ENCODE peak calls at places on chromosome 19, in ten cellular contexts. One of them, this sample, is unnamed.

GRCh38 chr19:662207-662961 is 630 bp downstream of the RNF126 start:
- DNase-seq in substantia nigra: no peak
- DNase-seq in RPMI8226: peak; percentile 73
- DNase-seq in astrocyte: peak; percentile 32
- DNase-seq in naive thymus-derived CD8-positive, alpha-beta T cell: peak; percentile 64
- DNase-seq in fibroblast of gingiva: no peak
- DNase-seq in activated CD4-positive, alpha-beta T cell treated with anti-CD3 and anti-CD28 coated beads, Interleukin-2, amount 50 U/mL, for 4 hours: peak; percentile 70
- DNase-seq in hippocampal formation: no peak
- DNase-seq in stimulated activated CD4-positive, alpha-beta T cell treated with anti-CD3 and anti-CD28 coated beads, Interleukin-12 subunit alpha, Interleukin-12 subunit beta, amount 100 ng/mL, for 4 hours: peak; percentile 69
- DNase-seq in anterior cingulate cortex: no peak
- DNase-seq in this sample: no peak

GRCh38 chr19:35959040-35959967 is 23.1 kb downstream of the LRFN3 start:
- DNase-seq in naive thymus-derived CD8-positive, alpha-beta T cell: peak; percentile 72
- DNase-seq in substantia nigra: no peak
- DNase-seq in anterior cingulate cortex: peak; percentile 42
- DNase-seq in hippocampal formation: no peak
- DNase-seq in RPMI8226: no peak
- DNase-seq in astrocyte: no peak
- DNase-seq in fibroblast of gingiva: no peak
- DNase-seq in activated CD4-positive, alpha-beta T cell treated with anti-CD3 and anti-CD28 coated beads, Interleukin-2, amount 50 U/mL, for 4 hours: peak; percentile 86
- DNase-seq in stimulated activated CD4-positive, alpha-beta T cell treated with anti-CD3 and anti-CD28 coated beads, Interleukin-12 subunit alpha, Interleukin-12 subunit beta, amount 100 ng/mL, for 4 hours: peak; percentile 76
- DNase-seq in this sample: no peak

GRCh38 chr19:52992109-52993004 is 21.4 kb upstream of the ERVV-1 start:
- DNase-seq in astrocyte: no peak
- DNase-seq in substantia nigra: no peak
- DNase-seq in naive thymus-derived CD8-positive, alpha-beta T cell: no peak
- DNase-seq in hippocampal formation: no peak
- DNase-seq in RPMI8226: no peak
- DNase-seq in activated CD4-positive, alpha-beta T cell treated with anti-CD3 and anti-CD28 coated beads, Interleukin-2, amount 50 U/mL, for 4 hours: no peak
- DNase-seq in fibroblast of gingiva: peak; percentile 2
- DNase-seq in stimulated activated CD4-positive, alpha-beta T cell treated with anti-CD3 and anti-CD28 coated beads, Interleukin-12 subunit alpha, Interleukin-12 subunit beta, amount 100 ng/mL, for 4 hours: no peak
- DNase-seq in anterior cingulate cortex: peak; percentile 2
- DNase-seq in this sample: no peak

GRCh38 chr19:33553530-33554310 is 32.1 kb upstream of the PEPD start:
- DNase-seq in activated CD4-positive, alpha-beta T cell treated with anti-CD3 and anti-CD28 coated beads, Interleukin-2, amount 50 U/mL, for 4 hours: no peak
- DNase-seq in naive thymus-derived CD8-positive, alpha-beta T cell: no peak
- DNase-seq in RPMI8226: no peak
- DNase-seq in anterior cingulate cortex: no peak
- DNase-seq in hippocampal formation: no peak
- DNase-seq in fibroblast of gingiva: no peak
- DNase-seq in stimulated activated CD4-positive, alpha-beta T cell treated with anti-CD3 and anti-CD28 coated beads, Interleukin-12 subunit alpha, Interleukin-12 subunit beta, amount 100 ng/mL, for 4 hours: no peak
- DNase-seq in astrocyte: no peak
- DNase-seq in substantia nigra: no peak
- DNase-seq in this sample: no peak

GRCh38 chr19:1651061-1651547 is 1.3 kb downstream of the TCF3 start:
- DNase-seq in RPMI8226: peak; percentile 63
- DNase-seq in substantia nigra: no peak
- DNase-seq in activated CD4-positive, alpha-beta T cell treated with anti-CD3 and anti-CD28 coated beads, Interleukin-2, amount 50 U/mL, for 4 hours: peak; percentile 46
- DNase-seq in hippocampal formation: no peak
- DNase-seq in fibroblast of gingiva: peak; percentile 8
- DNase-seq in stimulated activated CD4-positive, alpha-beta T cell treated with anti-CD3 and anti-CD28 coated beads, Interleukin-12 subunit alpha, Interleukin-12 subunit beta, amount 100 ng/mL, for 4 hours: peak; percentile 59
- DNase-seq in astrocyte: no peak
- DNase-seq in anterior cingulate cortex: no peak
- DNase-seq in naive thymus-derived CD8-positive, alpha-beta T cell: peak; percentile 37
- DNase-seq in this sample: no peak

GRCh38 chr19:55319786-55320185 is 5.4 kb downstream of the TMEM150B start:
- DNase-seq in naive thymus-derived CD8-positive, alpha-beta T cell: no peak
- DNase-seq in astrocyte: no peak
- DNase-seq in fibroblast of gingiva: no peak
- DNase-seq in anterior cingulate cortex: peak; percentile 21
- DNase-seq in stimulated activated CD4-positive, alpha-beta T cell treated with anti-CD3 and anti-CD28 coated beads, Interleukin-12 subunit alpha, Interleukin-12 subunit beta, amount 100 ng/mL, for 4 hours: no peak
- DNase-seq in substantia nigra: peak; percentile 55
- DNase-seq in activated CD4-positive, alpha-beta T cell treated with anti-CD3 and anti-CD28 coated beads, Interleukin-2, amount 50 U/mL, for 4 hours: no peak
- DNase-seq in hippocampal formation: no peak
- DNase-seq in RPMI8226: no peak
- DNase-seq in this sample: no peak

GRCh38 chr19:12994701-12995595 is at the start of gene NFIX:
- DNase-seq in stimulated activated CD4-positive, alpha-beta T cell treated with anti-CD3 and anti-CD28 coated beads, Interleukin-12 subunit alpha, Interleukin-12 subunit beta, amount 100 ng/mL, for 4 hours: peak; percentile 69
- DNase-seq in hippocampal formation: no peak
- DNase-seq in fibroblast of gingiva: peak; percentile 75
- DNase-seq in RPMI8226: peak; percentile 78
- DNase-seq in anterior cingulate cortex: peak; percentile 26
- DNase-seq in substantia nigra: peak; percentile 44
- DNase-seq in activated CD4-positive, alpha-beta T cell treated with anti-CD3 and anti-CD28 coated beads, Interleukin-2, amount 50 U/mL, for 4 hours: peak; percentile 63
- DNase-seq in naive thymus-derived CD8-positive, alpha-beta T cell: peak; percentile 36
- DNase-seq in astrocyte: no peak
- DNase-seq in this sample: no peak

GRCh38 chr19:41893899-41894298 is 10.9 kb downstream of the ARHGEF1 start:
- DNase-seq in substantia nigra: no peak
- DNase-seq in stimulated activated CD4-positive, alpha-beta T cell treated with anti-CD3 and anti-CD28 coated beads, Interleukin-12 subunit alpha, Interleukin-12 subunit beta, amount 100 ng/mL, for 4 hours: no peak
- DNase-seq in fibroblast of gingiva: no peak
- DNase-seq in RPMI8226: no peak
- DNase-seq in hippocampal formation: no peak
- DNase-seq in anterior cingulate cortex: no peak
- DNase-seq in activated CD4-positive, alpha-beta T cell treated with anti-CD3 and anti-CD28 coated beads, Interleukin-2, amount 50 U/mL, for 4 hours: no peak
- DNase-seq in naive thymus-derived CD8-positive, alpha-beta T cell: no peak
- DNase-seq in astrocyte: no peak
- DNase-seq in this sample: no peak

GRCh38 chr19:32630338-32630737 is 44.6 kb downstream of the ANKRD27 start:
- DNase-seq in fibroblast of gingiva: no peak
- DNase-seq in naive thymus-derived CD8-positive, alpha-beta T cell: no peak
- DNase-seq in substantia nigra: no peak
- DNase-seq in stimulated activated CD4-positive, alpha-beta T cell treated with anti-CD3 and anti-CD28 coated beads, Interleukin-12 subunit alpha, Interleukin-12 subunit beta, amount 100 ng/mL, for 4 hours: no peak
- DNase-seq in hippocampal formation: no peak
- DNase-seq in activated CD4-positive, alpha-beta T cell treated with anti-CD3 and anti-CD28 coated beads, Interleukin-2, amount 50 U/mL, for 4 hours: no peak
- DNase-seq in RPMI8226: no peak
- DNase-seq in astrocyte: no peak
- DNase-seq in anterior cingulate cortex: no peak
- DNase-seq in this sample: no peak

GRCh38 chr19:14081797-14082674 is 3.5 kb downstream of the C19orf67 start:
- DNase-seq in fibroblast of gingiva: no peak
- DNase-seq in activated CD4-positive, alpha-beta T cell treated with anti-CD3 and anti-CD28 coated beads, Interleukin-2, amount 50 U/mL, for 4 hours: no peak
- DNase-seq in astrocyte: peak; percentile 31
- DNase-seq in anterior cingulate cortex: peak; percentile 53
- DNase-seq in naive thymus-derived CD8-positive, alpha-beta T cell: peak; percentile 20
- DNase-seq in stimulated activated CD4-positive, alpha-beta T cell treated with anti-CD3 and anti-CD28 coated beads, Interleukin-12 subunit alpha, Interleukin-12 subunit beta, amount 100 ng/mL, for 4 hours: peak; percentile 34
- DNase-seq in hippocampal formation: no peak
- DNase-seq in substantia nigra: peak; percentile 55
- DNase-seq in RPMI8226: no peak
- DNase-seq in this sample: no peak

GRCh38 chr19:50677636-50678035 is 28.4 kb downstream of the C19orf81 start:
- DNase-seq in hippocampal formation: no peak
- DNase-seq in RPMI8226: no peak
- DNase-seq in activated CD4-positive, alpha-beta T cell treated with anti-CD3 and anti-CD28 coated beads, Interleukin-2, amount 50 U/mL, for 4 hours: no peak
- DNase-seq in substantia nigra: no peak
- DNase-seq in astrocyte: no peak
- DNase-seq in naive thymus-derived CD8-positive, alpha-beta T cell: no peak
- DNase-seq in fibroblast of gingiva: no peak
- DNase-seq in stimulated activated CD4-positive, alpha-beta T cell treated with anti-CD3 and anti-CD28 coated beads, Interleukin-12 subunit alpha, Interleukin-12 subunit beta, amount 100 ng/mL, for 4 hours: no peak
- DNase-seq in anterior cingulate cortex: no peak
- DNase-seq in this sample: no peak

GRCh38 chr19:10516064-10516385 is 1.2 kb downstream of the S1PR5 start:
- DNase-seq in RPMI8226: no peak
- DNase-seq in astrocyte: no peak
- DNase-seq in naive thymus-derived CD8-positive, alpha-beta T cell: no peak
- DNase-seq in activated CD4-positive, alpha-beta T cell treated with anti-CD3 and anti-CD28 coated beads, Interleukin-2, amount 50 U/mL, for 4 hours: no peak
- DNase-seq in fibroblast of gingiva: no peak
- DNase-seq in anterior cingulate cortex: no peak
- DNase-seq in substantia nigra: no peak
- DNase-seq in stimulated activated CD4-positive, alpha-beta T cell treated with anti-CD3 and anti-CD28 coated beads, Interleukin-12 subunit alpha, Interleukin-12 subunit beta, amount 100 ng/mL, for 4 hours: no peak
- DNase-seq in hippocampal formation: no peak
- DNase-seq in this sample: no peak

GRCh38 chr19:10508036-10508435 is 4.9 kb upstream of the KEAP1 start:
- DNase-seq in fibroblast of gingiva: no peak
- DNase-seq in naive thymus-derived CD8-positive, alpha-beta T cell: no peak
- DNase-seq in hippocampal formation: no peak
- DNase-seq in astrocyte: no peak
- DNase-seq in stimulated activated CD4-positive, alpha-beta T cell treated with anti-CD3 and anti-CD28 coated beads, Interleukin-12 subunit alpha, Interleukin-12 subunit beta, amount 100 ng/mL, for 4 hours: no peak
- DNase-seq in anterior cingulate cortex: no peak
- DNase-seq in RPMI8226: no peak
- DNase-seq in activated CD4-positive, alpha-beta T cell treated with anti-CD3 and anti-CD28 coated beads, Interleukin-2, amount 50 U/mL, for 4 hours: no peak
- DNase-seq in substantia nigra: no peak
- DNase-seq in this sample: no peak

GRCh38 chr19:38837656-38838121 is 6.1 kb upstream of the ECH1 start:
- DNase-seq in astrocyte: no peak
- DNase-seq in naive thymus-derived CD8-positive, alpha-beta T cell: no peak
- DNase-seq in stimulated activated CD4-positive, alpha-beta T cell treated with anti-CD3 and anti-CD28 coated beads, Interleukin-12 subunit alpha, Interleukin-12 subunit beta, amount 100 ng/mL, for 4 hours: no peak
- DNase-seq in substantia nigra: no peak
- DNase-seq in activated CD4-positive, alpha-beta T cell treated with anti-CD3 and anti-CD28 coated beads, Interleukin-2, amount 50 U/mL, for 4 hours: no peak
- DNase-seq in fibroblast of gingiva: no peak
- DNase-seq in anterior cingulate cortex: no peak
- DNase-seq in hippocampal formation: no peak
- DNase-seq in RPMI8226: no peak
- DNase-seq in this sample: no peak

GRCh38 chr19:13843104-13843921 is 33.6 kb upstream of the NANOS3 start:
- DNase-seq in fibroblast of gingiva: peak; percentile 48
- DNase-seq in naive thymus-derived CD8-positive, alpha-beta T cell: no peak
- DNase-seq in hippocampal formation: no peak
- DNase-seq in substantia nigra: no peak
- DNase-seq in RPMI8226: no peak
- DNase-seq in anterior cingulate cortex: no peak
- DNase-seq in stimulated activated CD4-positive, alpha-beta T cell treated with anti-CD3 and anti-CD28 coated beads, Interleukin-12 subunit alpha, Interleukin-12 subunit beta, amount 100 ng/mL, for 4 hours: no peak
- DNase-seq in astrocyte: no peak
- DNase-seq in activated CD4-positive, alpha-beta T cell treated with anti-CD3 and anti-CD28 coated beads, Interleukin-2, amount 50 U/mL, for 4 hours: no peak
- DNase-seq in this sample: no peak